ENCODE peak calls at places on chromosomes 13 and 19, in four cellular contexts. One of them, this sample, is unnamed. For H3K27me3, the result is how much of the 10 kb centered on the place peaks cover.

GRCh38 chr19:13583114-13583513 is 76.8 kb upstream of the CACNA1A start:
- DNase-seq in lung: no peak
- DNase-seq in aorta: no peak
- DNase-seq in CD8-positive, alpha-beta memory T cell: no peak
- DNase-seq in this sample: no peak

GRCh38 chr13:78147905-78148304 is 229.3 kb upstream of the EDNRB start:
- DNase-seq in lung: no peak
- DNase-seq in CD8-positive, alpha-beta memory T cell: no peak
- DNase-seq in aorta: no peak
- DNase-seq in this sample: no peak

GRCh38 chr13:46386996-46387851 is at the start of gene RUBCNL:
- DNase-seq in aorta: peak
- DNase-seq in CD8-positive, alpha-beta memory T cell: no peak
- DNase-seq in lung: no peak
- DNase-seq in this sample: no peak

GRCh38 chr13:21227917-21228316 is 51.5 kb downstream of the MRPL57 start:
- DNase-seq in lung: peak
- DNase-seq in CD8-positive, alpha-beta memory T cell: no peak
- DNase-seq in aorta: no peak
- DNase-seq in this sample: no peak

GRCh38 chr13:98478134-98479129 is 98.5 kb downstream of the STK24 start:
- DNase-seq in aorta: no peak
- DNase-seq in lung: no peak
- DNase-seq in CD8-positive, alpha-beta memory T cell: no peak
- DNase-seq in this sample: peak

GRCh38 chr19:17328517-17329060 is 6.1 kb downstream of the ANO8 start:
- DNase-seq in lung: no peak
- DNase-seq in CD8-positive, alpha-beta memory T cell: peak
- DNase-seq in aorta: no peak
- DNase-seq in this sample: no peak

GRCh38 chr13:66171821-66172220 is 1058.3 kb downstream of the PCDH9 start:
- DNase-seq in aorta: no peak
- DNase-seq in CD8-positive, alpha-beta memory T cell: no peak
- DNase-seq in lung: no peak
- DNase-seq in this sample: no peak

GRCh38 chr19:2321565-2322283 is 6.7 kb downstream of the LSM7 start:
- DNase-seq in CD8-positive, alpha-beta memory T cell: no peak
- DNase-seq in aorta: no peak
- DNase-seq in lung: no peak
- DNase-seq in this sample: no peak

GRCh38 chr13:21395953-21396352 is 63.1 kb downstream of the ZDHHC20 start:
- DNase-seq in CD8-positive, alpha-beta memory T cell: no peak
- DNase-seq in aorta: no peak
- DNase-seq in lung: no peak
- DNase-seq in this sample: no peak

GRCh38 chr13:107284168-107284567 is 716.2 kb upstream of the ARGLU1 start:
- DNase-seq in CD8-positive, alpha-beta memory T cell: no peak
- DNase-seq in lung: no peak
- DNase-seq in aorta: no peak
- DNase-seq in this sample: peak

GRCh38 chr13:73059460-73060250 is 850 bp downstream of the KLF5 start:
- DNase-seq in CD8-positive, alpha-beta memory T cell: peak
- DNase-seq in aorta: peak
- DNase-seq in lung: peak
- DNase-seq in this sample: no peak

GRCh38 chr19:14731200-14731599 is 41.4 kb downstream of the ZNF333 start:
- DNase-seq in CD8-positive, alpha-beta memory T cell: no peak
- DNase-seq in lung: no peak
- DNase-seq in aorta: no peak
- DNase-seq in this sample: no peak

GRCh38 chr19:15869109-15869555 is 28.7 kb downstream of the CYP4F2 start:
- DNase-seq in lung: peak
- DNase-seq in aorta: no peak
- DNase-seq in CD8-positive, alpha-beta memory T cell: no peak
- DNase-seq in this sample: no peak

GRCh38 chr19:16325671-16326400 is 1.2 kb downstream of the KLF2 start:
- DNase-seq in CD8-positive, alpha-beta memory T cell: peak
- DNase-seq in aorta: peak
- DNase-seq in lung: peak
- DNase-seq in this sample: peak

GRCh38 chr13:21232196-21232595 is 55.7 kb downstream of the MRPL57 start:
- DNase-seq in CD8-positive, alpha-beta memory T cell: no peak
- DNase-seq in lung: peak
- DNase-seq in aorta: no peak
- DNase-seq in this sample: no peak

GRCh38 chr19:49469828-49470614 is 4.0 kb upstream of the FLT3LG start:
- DNase-seq in CD8-positive, alpha-beta memory T cell: peak
- DNase-seq in aorta: peak
- DNase-seq in lung: no peak
- DNase-seq in this sample: no peak

GRCh38 chr13:19072543-19072942 is 109.1 kb downstream of the TUBA3C start:
- DNase-seq in lung: no peak
- DNase-seq in CD8-positive, alpha-beta memory T cell: no peak
- DNase-seq in aorta: no peak
- DNase-seq in this sample: no peak

GRCh38 chr13:100461309-100462035 is 127.1 kb downstream of the GGACT start:
- DNase-seq in CD8-positive, alpha-beta memory T cell: no peak
- DNase-seq in aorta: no peak
- DNase-seq in lung: no peak
- DNase-seq in this sample: no peak

GRCh38 chr19:48329167-48329891 is 4.0 kb downstream of the EMP3 start:
- DNase-seq in aorta: no peak
- DNase-seq in CD8-positive, alpha-beta memory T cell: peak
- DNase-seq in lung: no peak
- DNase-seq in this sample: no peak

GRCh38 chr19:17005000-17005399 is 21.6 kb downstream of the CPAMD8 start:
- DNase-seq in lung: no peak
- DNase-seq in aorta: no peak
- DNase-seq in CD8-positive, alpha-beta memory T cell: no peak
- DNase-seq in this sample: no peak

GRCh38 chr19:57830071-57830602 is at the start of gene ZNF587B:
- DNase-seq in lung: peak
- DNase-seq in aorta: peak
- DNase-seq in CD8-positive, alpha-beta memory T cell: peak
- DNase-seq in this sample: peak

GRCh38 chr19:40284501-40285352 is at the start of gene AKT2:
- DNase-seq in aorta: peak
- DNase-seq in lung: no peak
- DNase-seq in CD8-positive, alpha-beta memory T cell: peak
- DNase-seq in this sample: peak

GRCh38 chr13:102901615-102902305 is 55.9 kb downstream of the ERCC5 start:
- DNase-seq in CD8-positive, alpha-beta memory T cell: no peak
- DNase-seq in aorta: no peak
- DNase-seq in lung: no peak
- DNase-seq in this sample: no peak

GRCh38 chr13:44601596-44601995 is 25.5 kb upstream of the TSC22D1 start:
- DNase-seq in aorta: no peak
- DNase-seq in CD8-positive, alpha-beta memory T cell: no peak
- DNase-seq in lung: no peak
- DNase-seq in this sample: no peak

GRCh38 chr19:38639679-38640078 is 7.8 kb upstream of the ACTN4 start:
- DNase-seq in CD8-positive, alpha-beta memory T cell: no peak
- DNase-seq in lung: no peak
- DNase-seq in aorta: no peak
- DNase-seq in this sample: no peak

GRCh38 chr13:23915308-23915707 is 18.0 kb upstream of the C1QTNF9B start:
- DNase-seq in lung: no peak
- DNase-seq in CD8-positive, alpha-beta memory T cell: no peak
- DNase-seq in aorta: no peak
- DNase-seq in this sample: no peak

GRCh38 chr13:109224033-109224432 is 562.4 kb downstream of the IRS2 start:
- DNase-seq in CD8-positive, alpha-beta memory T cell: no peak
- DNase-seq in lung: no peak
- DNase-seq in aorta: no peak
- DNase-seq in this sample: no peak

GRCh38 chr19:38726284-38726673 is 18.0 kb downstream of the CAPN12 start:
- DNase-seq in CD8-positive, alpha-beta memory T cell: no peak
- DNase-seq in aorta: no peak
- DNase-seq in lung: no peak
- DNase-seq in this sample: no peak

GRCh38 chr19:55494172-55494761 is 6.0 kb downstream of the SSC5D start:
- DNase-seq in aorta: peak
- DNase-seq in lung: no peak
- DNase-seq in CD8-positive, alpha-beta memory T cell: no peak
- DNase-seq in this sample: no peak

GRCh38 chr19:4054471-4055208 is 12.1 kb downstream of the ZBTB7A start:
- DNase-seq in lung: no peak
- DNase-seq in CD8-positive, alpha-beta memory T cell: no peak
- DNase-seq in aorta: no peak
- DNase-seq in this sample: no peak

GRCh38 chr19:48907671-48908070 is 7.6 kb downstream of the NUCB1 start:
- DNase-seq in CD8-positive, alpha-beta memory T cell: no peak
- DNase-seq in lung: peak
- DNase-seq in aorta: no peak
- DNase-seq in this sample: no peak

GRCh38 chr19:51473009-51473707 is 5.2 kb upstream of the CEACAM18 start:
- DNase-seq in CD8-positive, alpha-beta memory T cell: peak
- DNase-seq in lung: peak
- DNase-seq in aorta: peak
- DNase-seq in this sample: peak

GRCh38 chr19:4606921-4607678 is 32.2 kb upstream of the TNFAIP8L1 start:
- DNase-seq in aorta: peak
- DNase-seq in CD8-positive, alpha-beta memory T cell: no peak
- DNase-seq in lung: no peak
- DNase-seq in this sample: peak

GRCh38 chr19:3535235-3535921 is 3.6 kb upstream of the TEKTIP1 start:
- DNase-seq in aorta: no peak
- DNase-seq in CD8-positive, alpha-beta memory T cell: no peak
- DNase-seq in lung: no peak
- DNase-seq in this sample: no peak

GRCh38 chr19:39420769-39421168 is 8.3 kb downstream of the PLEKHG2 start:
- DNase-seq in lung: no peak
- DNase-seq in CD8-positive, alpha-beta memory T cell: no peak
- DNase-seq in aorta: no peak
- DNase-seq in this sample: no peak

DNA sequence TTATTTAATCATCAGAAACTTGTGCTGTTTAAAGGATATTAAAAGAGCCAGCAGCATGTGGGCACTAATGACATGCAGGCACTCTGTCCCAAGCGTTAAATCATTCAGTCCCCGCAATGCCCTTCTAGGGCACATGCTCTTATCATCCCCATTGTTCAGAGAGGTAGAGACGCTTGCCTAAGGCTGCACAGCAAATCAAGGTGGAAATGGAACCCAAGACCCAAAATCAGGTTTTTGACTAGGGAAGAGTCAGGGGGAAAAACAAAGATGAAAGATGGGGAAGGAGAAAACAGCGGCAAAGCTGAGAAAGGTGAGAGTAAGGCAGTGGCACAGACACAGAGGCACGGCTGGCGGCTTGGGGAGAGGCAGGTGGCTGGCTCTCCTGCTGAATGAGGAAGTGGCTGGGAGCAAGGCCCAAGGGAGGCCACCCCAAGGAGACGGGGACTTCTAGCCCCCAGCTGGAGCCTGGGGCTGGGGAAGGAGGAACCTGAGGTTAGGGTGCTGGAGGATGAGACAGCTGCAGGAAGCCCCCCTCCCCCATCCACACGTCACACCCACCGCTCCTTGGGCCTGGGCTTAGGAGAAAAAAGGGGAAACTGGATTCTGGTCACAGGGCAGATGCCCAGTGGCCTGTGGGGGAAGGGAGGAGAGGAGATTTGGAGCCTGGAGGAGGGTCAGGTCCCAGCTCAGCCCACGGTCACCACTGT is 1.0 kb upstream of the TYROBP start:
- DNase-seq in CD8-positive, alpha-beta memory T cell: no peak
- DNase-seq in lung: peak
- DNase-seq in aorta: peak
- DNase-seq in this sample: no peak
- H3K27me3 ChIP-seq in CD8-positive, alpha-beta memory T cell: under half
- H3K27me3 ChIP-seq in lung: under half
- H3K27me3 ChIP-seq in aorta: under half
- H3K27me3 ChIP-seq in this sample: under half

DNA sequence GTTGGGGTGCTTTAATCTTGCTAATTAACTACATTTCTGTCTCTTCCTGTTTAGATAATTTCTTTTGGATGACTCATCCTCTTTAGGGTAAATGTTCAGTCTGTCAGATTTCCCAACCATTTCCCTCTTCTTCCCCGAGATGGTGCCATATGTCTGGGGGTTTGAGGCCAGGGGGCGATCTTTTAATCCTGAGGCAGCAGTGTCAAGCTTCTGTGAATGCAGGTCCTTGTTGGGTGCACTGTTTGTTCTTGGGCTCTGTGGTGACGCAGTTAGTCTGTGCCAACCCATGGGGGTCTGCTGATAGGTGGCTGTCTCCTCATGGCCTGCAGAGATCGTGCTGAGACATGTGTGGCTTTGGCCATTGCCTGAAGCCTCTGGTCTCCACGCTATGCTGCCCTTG is 420.4 kb downstream of the NDFIP2 start:
- DNase-seq in CD8-positive, alpha-beta memory T cell: no peak
- DNase-seq in aorta: no peak
- DNase-seq in lung: no peak
- DNase-seq in this sample: peak
- H3K27me3 ChIP-seq in CD8-positive, alpha-beta memory T cell: under half
- H3K27me3 ChIP-seq in aorta: under half
- H3K27me3 ChIP-seq in lung: under half
- H3K27me3 ChIP-seq in this sample: under half

GRCh38 chr13:111115051-111115840 is at the start of gene ARHGEF7:
- DNase-seq in aorta: no peak
- DNase-seq in lung: no peak
- DNase-seq in CD8-positive, alpha-beta memory T cell: no peak
- DNase-seq in this sample: peak
- H3K27me3 ChIP-seq in aorta: under half
- H3K27me3 ChIP-seq in lung: under half
- H3K27me3 ChIP-seq in CD8-positive, alpha-beta memory T cell: under half
- H3K27me3 ChIP-seq in this sample: half or more

DNA sequence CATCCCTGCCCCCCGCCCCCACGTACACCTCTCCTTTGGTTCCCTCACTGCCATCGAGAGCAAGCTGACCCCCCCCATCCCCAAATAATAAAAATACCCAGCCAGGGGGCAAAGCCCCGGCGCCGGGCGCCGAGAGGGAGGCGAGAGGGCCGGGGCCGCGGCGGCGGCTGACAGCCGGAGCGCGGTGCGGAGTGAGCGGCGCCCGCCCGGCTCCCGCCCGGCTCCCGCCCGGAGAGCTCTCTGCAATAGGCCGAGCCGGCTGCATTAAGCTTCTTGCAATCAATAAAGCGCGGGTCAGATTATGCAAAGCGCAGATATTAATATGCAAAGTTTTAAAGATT is 40.9 kb downstream of the DEDD2 start:
- DNase-seq in CD8-positive, alpha-beta memory T cell: no peak
- DNase-seq in aorta: no peak
- DNase-seq in lung: no peak
- DNase-seq in this sample: no peak
- H3K27me3 ChIP-seq in CD8-positive, alpha-beta memory T cell: under half
- H3K27me3 ChIP-seq in aorta: under half
- H3K27me3 ChIP-seq in lung: under half
- H3K27me3 ChIP-seq in this sample: half or more

DNA sequence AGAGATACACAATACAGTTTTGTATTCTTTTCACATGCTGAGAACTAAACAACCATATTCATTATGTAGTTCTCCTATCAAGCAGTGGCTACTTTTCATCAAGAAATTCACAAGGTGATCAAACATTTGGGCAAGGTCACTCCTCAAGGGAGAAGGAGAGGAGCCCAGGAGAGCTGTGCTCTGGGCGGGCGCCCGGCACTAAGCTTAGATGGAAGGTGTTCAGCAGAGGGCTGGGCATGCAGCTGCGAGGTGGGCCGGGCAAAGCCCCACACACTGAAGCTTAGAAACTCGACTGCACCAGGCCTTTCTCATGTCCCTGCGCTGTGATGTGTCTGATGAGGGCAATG is 30.4 kb upstream of the SPACA7 start:
- DNase-seq in lung: no peak
- DNase-seq in aorta: no peak
- DNase-seq in CD8-positive, alpha-beta memory T cell: no peak
- DNase-seq in this sample: no peak
- H3K27me3 ChIP-seq in lung: under half
- H3K27me3 ChIP-seq in aorta: under half
- H3K27me3 ChIP-seq in CD8-positive, alpha-beta memory T cell: under half
- H3K27me3 ChIP-seq in this sample: half or more